ENCODE peak calls at places on chromosomes 5 and 9, in nine cellular contexts. One of them, this sample, is unnamed.

GRCh38 chr5:137667341-137667740 is 68.5 kb downstream of the KLHL3 start:
- DNase-seq in cardiac fibroblast: no peak
- DNase-seq in right lobe of liver: no peak
- DNase-seq in right atrium auricular region: no peak
- DNase-seq in stomach: no peak
- DNase-seq in Calu3: no peak
- DNase-seq in colonic mucosa: no peak
- DNase-seq in neural crest cell: no peak
- DNase-seq in GM23338: no peak
- DNase-seq in this sample: no peak

GRCh38 chr9:118991366-118992285 is 377.6 kb downstream of the BRINP1 start:
- DNase-seq in cardiac fibroblast: no peak
- DNase-seq in right lobe of liver: no peak
- DNase-seq in right atrium auricular region: no peak
- DNase-seq in stomach: no peak
- DNase-seq in Calu3: no peak
- DNase-seq in colonic mucosa: no peak
- DNase-seq in neural crest cell: no peak
- DNase-seq in GM23338: peak; percentile 19
- DNase-seq in this sample: no peak

GRCh38 chr9:69621735-69622460 is 50.3 kb downstream of the APBA1 start:
- DNase-seq in cardiac fibroblast: no peak
- DNase-seq in right lobe of liver: no peak
- DNase-seq in right atrium auricular region: no peak
- DNase-seq in stomach: no peak
- DNase-seq in Calu3: no peak
- DNase-seq in colonic mucosa: no peak
- DNase-seq in neural crest cell: no peak
- DNase-seq in GM23338: no peak
- DNase-seq in this sample: no peak

GRCh38 chr5:170576602-170577584 is 73.1 kb downstream of the KCNIP1 start:
- DNase-seq in cardiac fibroblast: no peak
- DNase-seq in right lobe of liver: no peak
- DNase-seq in right atrium auricular region: no peak
- DNase-seq in stomach: no peak
- DNase-seq in Calu3: no peak
- DNase-seq in colonic mucosa: no peak
- DNase-seq in neural crest cell: no peak
- DNase-seq in GM23338: no peak
- DNase-seq in this sample: no peak

GRCh38 chr9:128164332-128164885 is 4.3 kb downstream of the BBLN start:
- DNase-seq in cardiac fibroblast: peak; percentile 22
- DNase-seq in right lobe of liver: no peak
- DNase-seq in right atrium auricular region: no peak
- DNase-seq in stomach: no peak
- DNase-seq in Calu3: no peak
- DNase-seq in colonic mucosa: no peak
- DNase-seq in neural crest cell: no peak
- DNase-seq in GM23338: no peak
- DNase-seq in this sample: no peak

GRCh38 chr5:159928122-159928960 is 12.1 kb downstream of the ADRA1B start:
- DNase-seq in cardiac fibroblast: peak; percentile 73
- DNase-seq in right lobe of liver: no peak
- DNase-seq in right atrium auricular region: no peak
- DNase-seq in stomach: no peak
- DNase-seq in Calu3: peak; percentile 52
- DNase-seq in colonic mucosa: no peak
- DNase-seq in neural crest cell: no peak
- DNase-seq in GM23338: peak; percentile 17
- DNase-seq in this sample: no peak

GRCh38 chr9:629136-629535 is 212.4 kb upstream of the DMRT1 start:
- DNase-seq in cardiac fibroblast: no peak
- DNase-seq in right lobe of liver: no peak
- DNase-seq in right atrium auricular region: no peak
- DNase-seq in stomach: no peak
- DNase-seq in Calu3: no peak
- DNase-seq in colonic mucosa: no peak
- DNase-seq in neural crest cell: no peak
- DNase-seq in GM23338: no peak
- DNase-seq in this sample: no peak

GRCh38 chr5:158014367-158014766 is 155.4 kb upstream of the CLINT1 start:
- DNase-seq in cardiac fibroblast: no peak
- DNase-seq in right lobe of liver: no peak
- DNase-seq in right atrium auricular region: no peak
- DNase-seq in stomach: no peak
- DNase-seq in Calu3: no peak
- DNase-seq in colonic mucosa: no peak
- DNase-seq in neural crest cell: no peak
- DNase-seq in GM23338: no peak
- DNase-seq in this sample: no peak

GRCh38 chr5:169037478-169037877 is 263.5 kb downstream of the SLIT3 start:
- DNase-seq in cardiac fibroblast: no peak
- DNase-seq in right lobe of liver: no peak
- DNase-seq in right atrium auricular region: no peak
- DNase-seq in stomach: no peak
- DNase-seq in Calu3: no peak
- DNase-seq in colonic mucosa: no peak
- DNase-seq in neural crest cell: no peak
- DNase-seq in GM23338: no peak
- DNase-seq in this sample: no peak

GRCh38 chr5:524442-525163 is at the start of gene SLC9A3:
- DNase-seq in cardiac fibroblast: no peak
- DNase-seq in right lobe of liver: no peak
- DNase-seq in right atrium auricular region: no peak
- DNase-seq in stomach: no peak
- DNase-seq in Calu3: no peak
- DNase-seq in colonic mucosa: no peak
- DNase-seq in neural crest cell: no peak
- DNase-seq in GM23338: no peak
- DNase-seq in this sample: no peak

GRCh38 chr5:53114988-53115387 is 5.4 kb upstream of the MOCS2 start:
- DNase-seq in cardiac fibroblast: peak; percentile 53
- DNase-seq in right lobe of liver: no peak
- DNase-seq in right atrium auricular region: no peak
- DNase-seq in stomach: no peak
- DNase-seq in Calu3: no peak
- DNase-seq in colonic mucosa: no peak
- DNase-seq in neural crest cell: no peak
- DNase-seq in GM23338: peak; percentile 39
- DNase-seq in this sample: no peak
- TF ChIP-seq CTCF in cardiac fibroblast: peak; percentile 14
- TF ChIP-seq CTCF in right lobe of liver: no peak
- TF ChIP-seq CTCF in right atrium auricular region: no peak
- TF ChIP-seq CTCF in stomach: no peak
- TF ChIP-seq CTCF in Calu3: no peak
- TF ChIP-seq CTCF in colonic mucosa: no peak
- TF ChIP-seq CTCF in neural crest cell: peak; percentile 55
- TF ChIP-seq CTCF in GM23338: peak; percentile 66
- TF ChIP-seq CTCF in this sample: peak; percentile 61

DNA sequence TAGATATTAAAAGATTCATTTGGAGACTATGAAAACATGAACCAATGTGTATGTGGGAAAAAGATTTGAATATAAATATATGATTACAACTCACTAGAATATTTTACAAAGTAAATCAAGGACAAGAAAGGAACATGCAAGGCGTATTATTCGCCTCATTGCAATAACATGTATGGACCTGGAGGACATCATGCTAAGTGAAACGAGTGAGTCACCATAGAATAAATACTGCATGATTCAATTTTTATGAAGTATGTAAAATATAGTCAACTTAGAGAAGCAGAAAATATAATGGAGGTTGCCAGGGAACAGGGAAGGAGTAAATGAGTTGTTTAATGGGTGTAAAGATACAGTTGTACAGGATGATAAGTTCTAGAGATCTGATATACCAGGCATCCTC is 4.9 kb downstream of the TXNDC8 start:
- DNase-seq in cardiac fibroblast: no peak
- DNase-seq in right lobe of liver: no peak
- DNase-seq in right atrium auricular region: no peak
- DNase-seq in stomach: no peak
- DNase-seq in Calu3: no peak
- DNase-seq in colonic mucosa: no peak
- DNase-seq in neural crest cell: no peak
- DNase-seq in GM23338: no peak
- DNase-seq in this sample: no peak
- TF ChIP-seq CTCF in cardiac fibroblast: no peak
- TF ChIP-seq CTCF in right lobe of liver: no peak
- TF ChIP-seq CTCF in right atrium auricular region: no peak
- TF ChIP-seq CTCF in stomach: no peak
- TF ChIP-seq CTCF in Calu3: no peak
- TF ChIP-seq CTCF in colonic mucosa: no peak
- TF ChIP-seq CTCF in neural crest cell: no peak
- TF ChIP-seq CTCF in GM23338: no peak
- TF ChIP-seq CTCF in this sample: no peak

DNA sequence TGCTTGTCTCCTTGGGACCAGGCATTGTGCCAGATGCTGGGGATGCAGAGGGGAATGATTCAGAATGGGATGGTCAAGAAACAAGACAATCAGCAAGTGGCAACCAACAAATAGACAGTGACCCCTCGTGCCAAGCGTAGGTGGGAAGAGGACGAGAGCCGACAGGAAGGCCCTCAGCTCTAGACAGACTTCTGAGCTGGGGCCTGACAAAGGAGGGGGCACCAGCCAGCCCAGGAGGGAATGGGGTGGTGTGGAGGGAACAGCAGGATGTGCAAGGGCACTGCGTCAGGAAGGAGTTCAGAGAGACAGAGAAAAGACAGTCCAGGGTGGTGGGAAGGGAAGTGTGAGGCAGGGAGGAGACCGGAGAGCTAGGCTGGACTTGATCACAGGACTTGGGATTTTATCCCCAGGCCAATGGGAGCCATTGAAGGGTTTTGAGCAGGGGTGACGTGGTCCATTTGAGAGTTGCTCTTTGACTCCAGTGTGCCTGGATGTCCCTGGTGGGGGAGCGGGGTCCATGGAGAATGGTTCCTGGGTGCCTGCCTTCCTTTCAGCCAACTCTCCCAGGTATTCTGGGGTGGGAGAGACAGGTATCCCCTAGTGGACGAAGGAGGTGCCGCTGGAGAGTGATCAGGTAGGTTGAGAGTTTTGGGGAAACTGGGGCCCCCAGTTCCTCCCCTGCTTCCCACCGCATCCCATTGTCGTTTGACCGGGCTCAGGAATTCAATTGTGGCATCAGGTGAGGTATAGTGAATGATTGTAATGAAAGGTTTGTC is 79.3 kb upstream of the ZNF618 start:
- DNase-seq in cardiac fibroblast: no peak
- DNase-seq in right lobe of liver: no peak
- DNase-seq in right atrium auricular region: no peak
- DNase-seq in stomach: no peak
- DNase-seq in Calu3: no peak
- DNase-seq in colonic mucosa: no peak
- DNase-seq in neural crest cell: no peak
- DNase-seq in GM23338: peak; percentile 70
- DNase-seq in this sample: peak; percentile 43
- TF ChIP-seq CTCF in cardiac fibroblast: no peak
- TF ChIP-seq CTCF in right lobe of liver: no peak
- TF ChIP-seq CTCF in right atrium auricular region: no peak
- TF ChIP-seq CTCF in stomach: no peak
- TF ChIP-seq CTCF in Calu3: no peak
- TF ChIP-seq CTCF in colonic mucosa: no peak
- TF ChIP-seq CTCF in neural crest cell: no peak
- TF ChIP-seq CTCF in GM23338: peak; percentile 53
- TF ChIP-seq CTCF in this sample: no peak

GRCh38 chr5:61362796-61363364 is 30.8 kb downstream of the ZSWIM6 start:
- DNase-seq in cardiac fibroblast: peak; percentile 10
- DNase-seq in right lobe of liver: no peak
- DNase-seq in right atrium auricular region: no peak
- DNase-seq in stomach: no peak
- DNase-seq in Calu3: peak; percentile 6
- DNase-seq in colonic mucosa: no peak
- DNase-seq in neural crest cell: no peak
- DNase-seq in GM23338: peak; percentile 55
- DNase-seq in this sample: no peak
- TF ChIP-seq CTCF in cardiac fibroblast: peak; percentile 31
- TF ChIP-seq CTCF in right lobe of liver: no peak
- TF ChIP-seq CTCF in right atrium auricular region: no peak
- TF ChIP-seq CTCF in stomach: no peak
- TF ChIP-seq CTCF in Calu3: no peak
- TF ChIP-seq CTCF in colonic mucosa: no peak
- TF ChIP-seq CTCF in neural crest cell: peak; percentile 29
- TF ChIP-seq CTCF in GM23338: peak; percentile 62
- TF ChIP-seq CTCF in this sample: peak; percentile 43

DNA sequence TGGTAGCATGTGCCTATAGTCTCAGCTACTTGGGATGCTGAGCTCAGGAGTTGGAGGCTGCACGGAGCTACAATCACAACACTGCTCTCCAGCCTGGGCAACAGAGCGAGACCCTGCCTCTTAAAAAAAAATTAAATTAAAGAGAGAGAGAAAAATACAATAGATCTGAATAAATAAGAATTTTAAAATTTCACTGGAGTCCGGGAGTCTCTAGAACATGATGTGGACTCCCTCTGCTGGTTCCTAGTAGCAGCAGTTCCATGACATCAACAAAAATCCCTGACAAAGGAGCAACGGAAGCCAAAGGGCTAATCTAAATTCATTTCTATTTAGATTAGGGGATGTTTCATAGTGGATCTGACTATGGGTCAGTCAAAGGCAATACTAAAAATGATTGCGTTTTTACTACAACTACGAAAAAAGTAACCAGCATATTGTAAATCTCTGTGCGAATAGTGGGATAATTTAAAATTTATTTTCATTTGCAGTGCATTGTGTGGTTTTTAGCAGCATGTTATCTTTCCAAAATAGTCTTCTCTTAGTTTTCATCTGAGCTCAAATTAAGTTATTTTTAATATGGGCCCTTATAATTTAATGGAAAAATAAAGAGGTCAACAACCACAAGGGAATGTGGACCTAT is 6.7 kb downstream of the INIP start:
- DNase-seq in cardiac fibroblast: peak; percentile 69
- DNase-seq in right lobe of liver: no peak
- DNase-seq in right atrium auricular region: no peak
- DNase-seq in stomach: no peak
- DNase-seq in Calu3: no peak
- DNase-seq in colonic mucosa: no peak
- DNase-seq in neural crest cell: no peak
- DNase-seq in GM23338: peak; percentile 60
- DNase-seq in this sample: no peak
- TF ChIP-seq CTCF in cardiac fibroblast: peak; percentile 69
- TF ChIP-seq CTCF in right lobe of liver: peak; percentile 37
- TF ChIP-seq CTCF in right atrium auricular region: peak; percentile 24
- TF ChIP-seq CTCF in stomach: no peak
- TF ChIP-seq CTCF in Calu3: peak; percentile 34
- TF ChIP-seq CTCF in colonic mucosa: peak; percentile 22
- TF ChIP-seq CTCF in neural crest cell: peak; percentile 71
- TF ChIP-seq CTCF in GM23338: peak; percentile 65
- TF ChIP-seq CTCF in this sample: peak; percentile 74

GRCh38 chr5:72463499-72464052 is 43.6 kb downstream of the ZNF366 start:
- DNase-seq in cardiac fibroblast: no peak
- DNase-seq in right lobe of liver: no peak
- DNase-seq in right atrium auricular region: no peak
- DNase-seq in stomach: no peak
- DNase-seq in Calu3: no peak
- DNase-seq in colonic mucosa: no peak
- DNase-seq in neural crest cell: no peak
- DNase-seq in GM23338: peak; percentile 38
- DNase-seq in this sample: no peak
- TF ChIP-seq CTCF in cardiac fibroblast: no peak
- TF ChIP-seq CTCF in right lobe of liver: no peak
- TF ChIP-seq CTCF in right atrium auricular region: no peak
- TF ChIP-seq CTCF in stomach: no peak
- TF ChIP-seq CTCF in Calu3: no peak
- TF ChIP-seq CTCF in colonic mucosa: no peak
- TF ChIP-seq CTCF in neural crest cell: peak; percentile 53
- TF ChIP-seq CTCF in GM23338: peak; percentile 23
- TF ChIP-seq CTCF in this sample: peak; percentile 62

GRCh38 chr9:3893519-3893918 is 367.7 kb upstream of the RFX3 start:
- DNase-seq in cardiac fibroblast: no peak
- DNase-seq in right lobe of liver: no peak
- DNase-seq in right atrium auricular region: no peak
- DNase-seq in stomach: no peak
- DNase-seq in Calu3: no peak
- DNase-seq in colonic mucosa: no peak
- DNase-seq in neural crest cell: no peak
- DNase-seq in GM23338: peak; percentile 21
- DNase-seq in this sample: no peak
- TF ChIP-seq CTCF in cardiac fibroblast: peak; percentile 5
- TF ChIP-seq CTCF in right lobe of liver: no peak
- TF ChIP-seq CTCF in right atrium auricular region: no peak
- TF ChIP-seq CTCF in stomach: no peak
- TF ChIP-seq CTCF in Calu3: no peak
- TF ChIP-seq CTCF in colonic mucosa: no peak
- TF ChIP-seq CTCF in neural crest cell: no peak
- TF ChIP-seq CTCF in GM23338: peak; percentile 18
- TF ChIP-seq CTCF in this sample: no peak